ENCODE peak calls at places on chromosomes 4 and X, in four cellular contexts. S is GM06990; J is activated T-cell treated with anti-CD3 and anti-CD28 coated beads, Interleukin-2, amount 50 U/mL, for 72 hours; U is NCI-H2171 treated with DMSO at 0.1 percent for 48 hours. R is an unnamed sample.
A peak's percentile ranks its signal among the peaks of the same experiment; 100 is the strongest.

GRCh38 chrX:70042399-70043371 is 7.1 kb downstream of the AWAT2 start:
- DNase-seq in S (no peak), J (no peak), U (no peak), R (no peak)

GRCh38 chr4:8333726-8334460 is 64.3 kb downstream of the HTRA3 start:
- DNase-seq in S (no peak), J (no peak), U (no peak), R (no peak)

GRCh38 chrX:48999030-48999429 is 3.0 kb downstream of the GRIPAP1 start:
- DNase-seq in S (no peak), J (no peak), U (no peak), R (no peak)

GRCh38 chr4:40564815-40565505 is 64.7 kb downstream of the RBM47 start:
- DNase-seq in S (no peak), J (no peak), U (peak; percentile 67), R (peak; percentile 21)

GRCh38 chr4:8581094-8581861 is 1.1 kb downstream of the GPR78 start:
- DNase-seq in S (no peak), J (no peak), U (no peak), R (no peak)

GRCh38 chrX:103309860-103310591 is 764 bp downstream of the BEX2 start:
- DNase-seq in S (no peak), J (no peak), U (peak; percentile 7), R (no peak)

GRCh38 chrX:17082831-17083230 is 136.4 kb downstream of the REPS2 start:
- DNase-seq in S (no peak), J (no peak), U (peak; percentile 69), R (peak; percentile 65)

GRCh38 chr4:89164400-89164799 is 53.1 kb downstream of the TIGD2 start:
- DNase-seq in S (no peak), J (no peak), U (peak; percentile 3), R (peak; percentile 10)

GRCh38 chrX:10173331-10173900 is 16.6 kb downstream of the CLCN4 start:
- DNase-seq in S (no peak), J (no peak), U (peak; percentile 42), R (peak; percentile 82)

R was measured in NCI-H69.